ENCODE peak calls at places on chromosomes 2 and 18, in nine cellular contexts. Q, W, F, Y, X, C, A, U and L are unnamed samples.

GRCh38 chr2:234676109-234676858 is 179.4 kb upstream of the ARL4C start:
- DNase-seq in A (no peak), F (no peak), U (no peak), C (no peak), Y (peak; percentile 75), W (no peak), Q (no peak), X (no peak), L (no peak)

GRCh38 chr18:8367217-8367988 is 241.8 kb upstream of the RAB12 start:
- DNase-seq in C (peak; percentile 70), A (no peak), W (peak; percentile 18), U (peak; percentile 18), X (no peak), Q (peak; percentile 11), F (peak; percentile 22), Y (no peak), L (peak; percentile 48)

GRCh38 chr2:41784496-41784895 is 263.3 kb upstream of the PKDCC start:
- DNase-seq in U (peak; percentile 26), F (no peak), Y (no peak), X (no peak), W (no peak), A (no peak), Q (no peak), C (no peak), L (no peak)

GRCh38 chr2:237674731-237675276 is 47.4 kb downstream of the LRRFIP1 start:
- DNase-seq in A (peak; percentile 82), Y (peak; percentile 29), X (peak; percentile 85), Q (peak; percentile 93), U (peak; percentile 84), W (peak; percentile 73), C (peak; percentile 87), F (peak; percentile 92), L (no peak)

GRCh38 chr2:227404575-227404974 is 16.8 kb upstream of the SCYGR1 start:
- DNase-seq in F (no peak), Y (no peak), W (no peak), C (no peak), U (no peak), X (no peak), Q (peak; percentile 74), A (no peak), L (no peak)

GRCh38 chr2:217530399-217531100 is 472.2 kb downstream of the TNS1 start:
- DNase-seq in Y (no peak), C (no peak), X (no peak), A (no peak), Q (no peak), F (no peak), U (no peak), W (no peak), L (no peak)

GRCh38 chr2:43114210-43114609 is 112.2 kb downstream of the ZFP36L2 start:
- DNase-seq in F (peak; percentile 41), A (no peak), W (peak; percentile 32), U (peak; percentile 45), Q (no peak), X (no peak), Y (no peak), C (no peak), L (no peak)

GRCh38 chr2:65546406-65546805 is 114.0 kb upstream of the SPRED2 start:
- DNase-seq in X (no peak), A (no peak), W (no peak), U (no peak), C (no peak), F (no peak), Q (no peak), Y (no peak), L (no peak)